ENCODE peak calls at places on chromosomes 16 and 17, in eight cellular contexts. S, R, J, V, C, M, G and Q are unnamed samples.

GRCh38 chr16:87598431-87598830 is 3.9 kb upstream of the JPH3 start:
- DNase-seq in C (no peak), S (no peak), V (no peak), J (no peak), R (no peak), G (no peak), M (no peak), Q (no peak)

GRCh38 chr16:90043526-90043925 is 24.3 kb upstream of the DBNDD1 start:
- DNase-seq in M (no peak), S (no peak), R (no peak), C (no peak), G (no peak), J (no peak), V (no peak), Q (peak)

GRCh38 chr17:45029096-45029495 is 22.3 kb downstream of the DCAKD start:
- DNase-seq in C (no peak), G (no peak), S (no peak), V (no peak), M (no peak), R (no peak), J (no peak), Q (no peak)

GRCh38 chr16:80671281-80671849 is 130.6 kb downstream of the DYNLRB2 start:
- DNase-seq in J (no peak), V (no peak), M (peak), G (no peak), C (no peak), R (no peak), S (no peak), Q (no peak)

GRCh38 chr17:55587608-55588139 is 76.4 kb upstream of the SMIM36 start:
- DNase-seq in G (peak), R (no peak), S (peak), C (no peak), V (peak), M (no peak), J (no peak), Q (no peak)

GRCh38 chr17:5921919-5922318 is 148.3 kb upstream of the WSCD1 start:
- DNase-seq in J (no peak), C (no peak), M (no peak), V (no peak), S (no peak), G (no peak), R (no peak), Q (peak)

GRCh38 chr17:64458756-64459155 is 9.8 kb downstream of the MILR1 start:
- DNase-seq in M (no peak), S (no peak), C (no peak), R (no peak), V (no peak), G (no peak), J (no peak), Q (no peak)

GRCh38 chr17:16944334-16945140 is 27.4 kb downstream of the TNFRSF13B start:
- DNase-seq in C (peak), S (no peak), V (no peak), M (no peak), R (no peak), G (no peak), J (peak), Q (no peak)

GRCh38 chr17:79622201-79622601 is 11.3 kb upstream of the RBFOX3 start:
- DNase-seq in C (no peak), M (no peak), G (no peak), V (no peak), J (no peak), S (no peak), R (no peak), Q (no peak)

GRCh38 chr17:67490471-67490870 is 113.4 kb downstream of the PITPNC1 start:
- DNase-seq in G (peak), M (no peak), J (no peak), C (peak), S (no peak), V (no peak), R (no peak), Q (no peak)

GRCh38 chr16:57144027-57144426 is 41.8 kb downstream of the PSME3IP1 start:
- DNase-seq in V (no peak), G (no peak), C (no peak), R (no peak), J (no peak), S (no peak), M (no peak), Q (no peak)

GRCh38 chr17:52155301-52155700 is 3.2 kb downstream of the CA10 start:
- DNase-seq in S (no peak), M (no peak), R (no peak), V (no peak), J (no peak), C (no peak), G (no peak), Q (no peak)

GRCh38 chr16:24188751-24189318 is 67.3 kb upstream of the CACNG3 start:
- DNase-seq in G (no peak), M (no peak), J (no peak), C (no peak), S (no peak), V (no peak), R (no peak), Q (no peak)

GRCh38 chr17:82527893-82528292 is 8.4 kb downstream of the FOXK2 start:
- DNase-seq in R (no peak), J (no peak), M (no peak), C (no peak), V (no peak), G (no peak), S (peak), Q (no peak)

GRCh38 chr17:66655861-66656260 is 179.1 kb upstream of the CACNG5 start:
- DNase-seq in S (peak), V (no peak), C (no peak), R (no peak), M (no peak), G (peak), J (no peak), Q (no peak)

GRCh38 chr17:1786708-1787107 is 24.8 kb downstream of the SERPINF1 start:
- DNase-seq in V (no peak), S (no peak), G (no peak), C (no peak), J (no peak), R (no peak), M (no peak), Q (no peak)

GRCh38 chr17:8012996-8013640 is 10.7 kb downstream of the GUCY2D start:
- DNase-seq in J (no peak), R (no peak), M (no peak), V (no peak), C (no peak), S (no peak), G (no peak), Q (no peak)

GRCh38 chr16:13992322-13992721 is 72.4 kb downstream of the ERCC4 start:
- DNase-seq in C (no peak), M (no peak), V (no peak), G (no peak), R (no peak), J (no peak), S (no peak), Q (no peak)

GRCh38 chr17:14201595-14201994 is 35.1 kb downstream of the CDRT15 start:
- DNase-seq in C (no peak), M (no peak), G (no peak), R (no peak), S (no peak), V (no peak), J (no peak), Q (no peak)

GRCh38 chr17:14204546-14204945 is 32.1 kb downstream of the CDRT15 start:
- DNase-seq in J (no peak), G (no peak), S (no peak), C (no peak), M (no peak), R (no peak), V (no peak), Q (no peak)

GRCh38 chr17:14204084-14204483 is 32.6 kb downstream of the CDRT15 start:
- DNase-seq in R (no peak), G (no peak), V (no peak), S (no peak), C (no peak), M (no peak), J (no peak), Q (no peak)

GRCh38 chr17:14202388-14203166 is 34.1 kb downstream of the CDRT15 start:
- DNase-seq in S (no peak), M (no peak), R (no peak), V (no peak), C (no peak), J (no peak), G (no peak), Q (no peak)

DNA sequence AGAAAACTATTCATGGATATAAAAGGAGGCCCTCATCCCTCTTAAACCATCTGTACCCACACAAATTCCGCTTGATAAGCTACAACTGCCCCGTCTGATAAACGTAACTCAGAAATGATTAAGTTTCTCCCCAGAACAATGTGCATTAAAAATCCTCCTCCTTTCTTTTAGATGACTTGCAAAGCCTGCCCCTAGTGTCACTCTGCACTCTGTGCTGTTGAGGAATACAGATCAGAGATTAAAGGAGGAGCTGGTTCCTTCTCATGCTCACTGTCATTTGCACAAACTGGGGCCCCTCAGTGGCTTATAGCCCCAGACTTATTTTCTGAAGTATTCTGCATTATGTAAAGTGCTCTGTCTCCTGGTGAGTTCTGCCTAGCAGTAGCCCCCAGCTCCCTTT is 33.3 kb downstream of the CDRT15 start:
- DNase-seq in S (no peak), M (no peak), V (no peak), R (no peak), G (peak), J (no peak), C (peak), Q (no peak)
- TF ChIP-seq CTCF in S (peak), M (peak), V (no peak), R (no peak), G (peak), J (no peak), C (peak), Q (no peak)

DNA sequence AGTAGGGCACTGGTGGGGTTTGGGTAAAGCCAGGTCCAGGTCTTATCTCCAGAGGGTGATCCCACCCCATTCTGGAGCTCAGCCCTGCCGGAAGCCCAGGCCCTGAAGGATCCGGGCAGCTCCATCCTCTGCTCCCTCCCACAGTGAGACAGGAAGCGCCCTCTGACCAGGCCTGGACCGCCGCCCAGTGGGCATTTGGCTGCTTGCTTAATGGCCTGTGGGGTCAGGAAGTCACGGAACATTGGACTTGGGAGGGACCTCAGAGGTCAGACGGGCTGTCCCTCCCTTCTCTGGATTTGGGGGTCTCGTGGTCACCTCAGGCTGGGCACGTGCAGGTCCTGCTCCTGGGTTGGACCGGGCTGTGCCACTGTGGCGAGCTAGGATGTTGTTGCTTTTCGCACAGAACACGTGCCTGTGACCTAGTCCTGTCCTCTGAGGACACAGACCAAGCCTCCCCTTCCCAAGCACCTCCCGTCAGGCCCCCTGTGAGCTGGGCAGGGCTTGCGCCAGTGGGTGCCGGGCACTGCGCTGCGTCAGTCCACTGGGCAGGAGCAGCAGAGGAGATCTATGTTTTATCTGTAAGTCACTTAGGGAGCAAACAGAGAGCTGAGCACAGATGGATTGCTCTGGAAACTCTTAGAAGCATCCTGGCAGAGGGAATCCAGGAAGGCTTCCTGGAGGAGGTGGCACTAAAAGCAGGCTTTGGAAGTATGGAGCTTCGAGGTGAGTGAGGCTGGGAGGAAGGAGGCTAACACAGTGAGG is 49.4 kb upstream of the GSE1 start:
- DNase-seq in M (no peak), G (peak), S (no peak), V (peak), R (peak), J (peak), C (no peak), Q (peak)
- TF ChIP-seq CTCF in M (no peak), G (peak), S (no peak), V (no peak), R (peak), J (peak), C (peak), Q (no peak)

DNA sequence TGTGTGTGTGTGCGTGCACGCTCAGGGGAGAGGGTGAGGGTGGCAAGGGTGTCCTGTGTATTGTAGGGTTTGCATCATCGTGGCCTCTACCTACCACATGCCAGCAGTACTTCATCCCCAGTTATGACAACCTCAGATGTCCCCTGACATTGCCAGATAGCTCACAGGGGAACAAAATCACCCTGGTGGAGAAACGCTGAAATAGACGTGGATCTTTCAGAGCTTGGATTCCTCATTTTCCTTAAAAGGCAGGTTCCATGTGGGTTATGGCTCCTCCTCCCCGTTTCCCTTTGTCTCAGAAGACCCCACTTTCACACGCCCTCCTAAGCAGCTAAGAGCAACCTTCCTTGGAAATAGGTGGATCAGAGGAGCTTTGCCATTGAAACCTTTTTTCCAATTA is 75.2 kb upstream of the IRX3 start:
- DNase-seq in C (peak), G (no peak), S (no peak), M (no peak), J (no peak), R (no peak), V (no peak), Q (no peak)
- TF ChIP-seq CTCF in C (peak), G (no peak), S (no peak), M (no peak), J (no peak), R (no peak), V (no peak), Q (no peak)

GRCh38 chr17:57499648-57500049 is 243.3 kb downstream of the MSI2 start:
- DNase-seq in J (no peak), V (no peak), R (no peak), G (no peak), M (no peak), S (no peak), C (no peak), Q (no peak)
- TF ChIP-seq CTCF in J (no peak), V (no peak), R (no peak), G (no peak), M (no peak), S (no peak), C (no peak), Q (no peak)

GRCh38 chr16:20995711-20996110 is 95.1 kb downstream of the LYRM1 start:
- DNase-seq in J (no peak), S (no peak), V (no peak), R (no peak), M (no peak), C (no peak), G (no peak), Q (no peak)

GRCh38 chr16:20997147-20997546 is 96.6 kb downstream of the LYRM1 start:
- DNase-seq in V (no peak), C (no peak), M (no peak), G (no peak), R (no peak), S (no peak), J (no peak), Q (no peak)

GRCh38 chr16:21005008-21005407 is 104.4 kb downstream of the LYRM1 start:
- DNase-seq in J (no peak), R (no peak), S (no peak), V (no peak), C (no peak), G (no peak), M (no peak), Q (no peak)

GRCh38 chr16:21001262-21001661 is 100.7 kb downstream of the LYRM1 start:
- DNase-seq in M (peak), C (peak), G (peak), R (peak), J (no peak), S (peak), V (no peak), Q (peak)
- TF ChIP-seq CTCF in M (peak), C (peak), G (peak), R (peak), J (no peak), S (peak), V (no peak), Q (no peak)

DNA sequence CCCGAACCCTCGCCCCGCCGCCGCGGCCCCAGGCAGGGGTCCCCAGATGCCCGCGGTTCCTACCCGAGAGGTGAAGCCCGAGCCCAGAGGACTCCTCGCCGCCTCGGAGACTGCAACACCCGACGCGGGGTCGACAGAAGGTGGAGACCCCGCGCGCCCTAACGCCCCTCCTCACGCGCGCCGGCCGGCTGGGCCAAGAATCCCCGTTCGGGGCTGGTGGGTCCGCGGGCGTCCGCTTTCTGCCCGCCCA is 515 bp downstream of the SUMO2 start:
- DNase-seq in S (no peak), C (no peak), G (no peak), R (no peak), V (no peak), M (no peak), J (peak), Q (no peak)
- TF ChIP-seq CTCF in S (no peak), C (peak), G (no peak), R (peak), V (no peak), M (no peak), J (no peak), Q (no peak)

DNA sequence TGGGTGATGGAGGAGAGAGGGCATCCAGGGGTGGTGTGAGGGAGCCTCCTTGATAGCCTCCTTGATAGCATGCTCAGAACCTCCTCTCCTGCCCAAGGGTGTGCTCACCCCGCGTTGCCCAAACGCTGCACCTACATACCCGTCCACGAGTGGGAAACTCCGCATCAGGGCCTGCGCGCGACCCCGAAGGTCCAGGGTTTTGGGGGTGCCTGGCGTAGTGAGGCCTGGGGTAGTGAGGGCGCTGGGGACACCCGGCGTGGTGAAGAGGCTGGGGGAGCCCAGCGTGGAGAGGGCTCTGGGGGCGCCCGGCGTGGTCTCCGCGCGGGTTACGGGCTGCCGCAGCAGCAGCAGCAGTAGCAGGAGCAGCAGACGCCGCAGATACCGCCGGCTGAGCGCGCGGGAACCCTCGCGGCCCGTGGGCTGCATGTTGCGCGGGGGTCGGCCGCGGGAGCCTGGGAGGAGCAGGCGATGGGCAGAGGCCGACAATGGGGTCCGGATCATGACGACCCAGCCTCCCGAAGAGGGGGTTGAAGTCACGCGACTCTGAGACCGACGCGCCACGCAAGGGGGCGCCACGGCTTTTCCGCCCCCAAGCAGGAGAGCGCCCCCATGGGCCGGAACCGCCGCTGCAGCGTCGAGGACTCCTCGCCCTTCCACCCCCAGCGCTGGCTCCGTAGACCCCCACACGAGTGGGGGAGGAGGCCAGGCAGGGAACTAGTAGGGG is at the start of gene DPEP3:
- DNase-seq in J (no peak), C (no peak), G (no peak), S (no peak), V (no peak), M (no peak), R (no peak), Q (no peak)
- TF ChIP-seq CTCF in J (no peak), C (peak), G (peak), S (peak), V (no peak), M (peak), R (no peak), Q (no peak)

DNA sequence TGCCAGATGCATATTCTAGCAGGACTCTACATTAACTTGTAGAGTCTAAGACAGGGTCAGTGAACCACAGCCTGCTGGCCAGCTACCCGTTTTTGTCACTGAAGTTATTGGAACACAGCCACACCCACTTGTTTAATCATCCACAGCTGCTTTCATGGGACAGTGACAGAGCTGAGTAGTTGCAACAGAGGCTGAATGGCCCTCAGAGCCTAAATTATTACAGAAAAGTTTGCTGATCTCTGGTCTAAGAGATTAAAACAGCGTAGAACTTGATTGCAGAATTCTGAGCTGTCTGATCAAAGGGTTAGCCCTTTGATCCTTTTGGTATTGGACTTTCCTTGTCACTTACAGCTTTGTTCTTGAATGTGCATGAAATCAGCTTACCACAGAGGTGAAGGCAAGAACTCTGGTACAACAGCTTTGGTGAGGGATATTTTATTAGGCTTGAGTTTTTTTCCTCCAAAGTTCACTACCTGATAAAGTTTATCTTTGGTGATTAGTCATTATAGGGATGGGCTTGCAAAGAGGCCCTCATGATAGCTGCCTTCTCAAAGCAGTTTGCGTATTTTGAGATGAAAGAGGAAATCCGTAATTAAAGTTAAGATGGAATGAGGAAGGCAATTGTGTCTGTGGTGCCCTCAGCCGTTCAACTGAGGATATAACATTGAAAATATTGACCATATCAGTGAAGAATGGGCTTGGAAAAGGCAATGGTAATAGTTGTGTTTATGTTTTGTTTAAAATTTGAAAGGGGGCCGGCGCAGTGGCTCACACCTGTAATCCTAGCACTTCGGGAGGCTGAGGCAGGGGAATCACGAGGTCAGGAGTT is 23.7 kb downstream of the ALDH3A2 start:
- DNase-seq in G (peak), M (no peak), J (peak), C (no peak), V (peak), R (peak), S (peak), Q (peak)
- TF ChIP-seq CTCF in G (peak), M (no peak), J (no peak), C (no peak), V (no peak), R (no peak), S (peak), Q (no peak)